ENCODE peak calls at places on chromosomes 5 and 9, in four cellular contexts. P is PC-3; N is heart left ventricle; U is stimulated activated CD4-positive, alpha-beta T cell treated with anti-CD3 and anti-CD28 coated beads, TNF-alpha, amount 100 ng/mL, for 24 hours. E is an unnamed sample.

GRCh38 chr5:117800261-117800660 is 1188.1 kb downstream of the DTWD2 start:
- DNase-seq in N (no peak), P (no peak), U (no peak), E (no peak)

GRCh38 chr5:374631-375335 is 53.3 kb downstream of the AHRR start:
- DNase-seq in U (no peak), P (no peak), N (no peak), E (no peak)

GRCh38 chr9:130886981-130887380 is 9.6 kb downstream of the QRFP start:
- DNase-seq in P (no peak), U (no peak), N (no peak), E (no peak)

GRCh38 chr9:111807197-111807596 is 12.5 kb upstream of the SHOC1 start:
- DNase-seq in P (no peak), U (no peak), N (no peak), E (no peak)

GRCh38 chr9:100428871-100429654 is 2.1 kb downstream of the MSANTD3 start:
- DNase-seq in P (peak; percentile 96), U (no peak), N (no peak), E (no peak)

GRCh38 chr5:132195727-132196126 is 31.9 kb downstream of the P4HA2 start:
- DNase-seq in N (no peak), P (no peak), U (no peak), E (no peak)

GRCh38 chr5:38532165-38532669 is 24.2 kb downstream of the LIFR start:
- DNase-seq in N (peak; percentile 41), P (no peak), U (no peak), E (no peak)

GRCh38 chr9:131275332-131276106 is 791 bp downstream of the FAM78A start:
- DNase-seq in P (no peak), U (no peak), N (peak; percentile 86), E (peak; percentile 54)

GRCh38 chr9:109118802-109119438 is 827 bp downstream of the TMEM245 start:
- DNase-seq in N (no peak), U (no peak), P (peak; percentile 32), E (no peak)

GRCh38 chr9:96116275-96117051 is 185.5 kb downstream of the HSD17B3 start:
- DNase-seq in P (no peak), N (no peak), U (no peak), E (no peak)

GRCh38 chr9:129143031-129143441 is 31.8 kb downstream of the PTPA start:
- DNase-seq in N (peak; percentile 93), P (peak; percentile 75), U (peak; percentile 45), E (peak; percentile 95)

GRCh38 chr5:174056064-174056842 is 10.7 kb downstream of the NSG2 start:
- DNase-seq in P (peak; percentile 10), U (no peak), N (peak; percentile 51), E (no peak)

GRCh38 chr5:61330879-61331406 is 1.1 kb upstream of the ZSWIM6 start:
- DNase-seq in N (peak; percentile 76), U (peak; percentile 24), P (peak; percentile 77), E (peak; percentile 86)

GRCh38 chr9:133864011-133864410 is 125.9 kb upstream of the SARDH start:
- DNase-seq in U (no peak), P (no peak), N (no peak), E (no peak)

GRCh38 chr9:113581865-113582697 is 118.6 kb downstream of the RGS3 start:
- DNase-seq in P (no peak), N (peak; percentile 81), U (peak; percentile 57), E (peak; percentile 86)

GRCh38 chr5:176900783-176901204 is 1.6 kb upstream of the HK3 start:
- DNase-seq in U (no peak), P (no peak), N (no peak), E (no peak)

GRCh38 chr9:133978226-133979123 is 13.6 kb downstream of the VAV2 start:
- DNase-seq in P (no peak), U (no peak), N (no peak), E (no peak)

GRCh38 chr9:109993250-109993978 is 213.4 kb downstream of the PALM2AKAP2 start:
- DNase-seq in N (no peak), U (no peak), P (no peak), E (no peak)

GRCh38 chr5:45035991-45036390 is 227.2 kb downstream of the MRPS30 start:
- DNase-seq in N (no peak), U (no peak), P (no peak), E (no peak)

GRCh38 chr9:107489144-107489673 is 360 bp downstream of the KLF4 start:
- DNase-seq in N (no peak), P (peak; percentile 11), U (no peak), E (no peak)

GRCh38 chr5:167684251-167684650 is 607.2 kb upstream of the WWC1 start:
- DNase-seq in P (peak; percentile 43), U (no peak), N (no peak), E (no peak)

GRCh38 chr5:113489299-113489698 is 1.0 kb upstream of the MCC start:
- DNase-seq in N (no peak), P (peak; percentile 97), U (no peak), E (peak; percentile 29)

GRCh38 chr9:134597041-134597913 is 44.3 kb upstream of the COL5A1 start:
- DNase-seq in P (peak; percentile 31), N (no peak), U (no peak), E (no peak)

E was measured in psoas muscle.